ENCODE peak calls at places on chromosomes 2 and 18, in four cellular contexts. F, A, T and N are unnamed samples.

GRCh38 chr2:216619411-216620393 is 13.5 kb upstream of the IGFBP2 start:
- DNase-seq in T (no peak), A (peak; percentile 62), F (no peak), N (no peak)

GRCh38 chr18:73087291-73087977 is 219.6 kb upstream of the NETO1 start:
- DNase-seq in T (no peak), F (no peak), A (no peak), N (no peak)

GRCh38 chr2:47223980-47224379 is 68.9 kb upstream of the STPG4 start:
- DNase-seq in T (no peak), A (no peak), F (no peak), N (no peak)

GRCh38 chr2:134718095-134718955 is 475 bp downstream of the TMEM163 start:
- DNase-seq in A (no peak), F (no peak), T (no peak), N (peak; percentile 50)

GRCh38 chr2:112065966-112066365 is 10.9 kb downstream of the TMEM87B start:
- DNase-seq in F (no peak), A (no peak), T (no peak), N (no peak)

GRCh38 chr18:22709288-22710060 is 223.7 kb upstream of the RBBP8 start:
- DNase-seq in T (no peak), F (no peak), A (no peak), N (no peak)

GRCh38 chr18:33123852-33124251 is 316.7 kb downstream of the CCDC178 start:
- DNase-seq in A (no peak), F (no peak), T (no peak), N (no peak)

GRCh38 chr2:38462121-38462634 is 85.1 kb upstream of the ATL2 start:
- DNase-seq in F (peak; percentile 39), T (no peak), A (no peak), N (no peak)

GRCh38 chr18:23249348-23249747 is 114.1 kb downstream of the CABLES1 start:
- DNase-seq in A (no peak), F (no peak), T (no peak), N (no peak)

GRCh38 chr2:189037518-189037917 is 63.3 kb downstream of the COL3A1 start:
- DNase-seq in A (no peak), T (no peak), F (no peak), N (no peak)

GRCh38 chr2:74010087-74010541 is 25.4 kb downstream of the TET3 start:
- DNase-seq in A (no peak), T (no peak), F (peak; percentile 69), N (no peak)

GRCh38 chr2:173272895-173273294 is 81.8 kb upstream of the CDCA7 start:
- DNase-seq in T (no peak), A (no peak), F (no peak), N (no peak)

GRCh38 chr2:121210691-121211090 is 74.3 kb downstream of the TFCP2L1 start:
- DNase-seq in F (no peak), T (no peak), A (no peak), N (no peak)

GRCh38 chr2:109216332-109216731 is 87.3 kb downstream of the SH3RF3 start:
- DNase-seq in T (no peak), F (no peak), A (no peak), N (no peak)

GRCh38 chr2:47771211-47771610 is 11.7 kb upstream of the MSH6 start:
- DNase-seq in T (no peak), A (peak; percentile 60), F (peak; percentile 24), N (no peak)

GRCh38 chr2:15734871-15735737 is 143.4 kb downstream of the DDX1 start:
- DNase-seq in T (no peak), A (no peak), F (no peak), N (no peak)

GRCh38 chr2:214376631-214377624 is 33.9 kb upstream of the VWC2L start:
- DNase-seq in F (no peak), A (no peak), T (no peak), N (no peak)

GRCh38 chr2:1584691-1585485 is 159.4 kb downstream of the PXDN start:
- DNase-seq in A (no peak), T (no peak), F (no peak), N (no peak)

GRCh38 chr2:120856421-120856862 is 120.8 kb downstream of the GLI2 start:
- DNase-seq in T (no peak), F (peak; percentile 24), A (no peak), N (peak; percentile 58)

GRCh38 chr2:231604101-231604684 is 11.5 kb downstream of the TEX44 start:
- DNase-seq in A (peak; percentile 36), T (no peak), F (no peak), N (peak; percentile 66)

GRCh38 chr2:118672571-118673158 is 174.8 kb downstream of the EN1 start:
- DNase-seq in T (no peak), F (peak; percentile 24), A (no peak), N (no peak)

GRCh38 chr2:233048569-233049193 is 11.5 kb upstream of the INPP5D start:
- DNase-seq in F (no peak), T (no peak), A (no peak), N (no peak)

GRCh38 chr2:196170681-196171247 is 614 bp downstream of the STK17B start:
- DNase-seq in A (peak; percentile 9), T (no peak), F (no peak), N (no peak)

GRCh38 chr18:52326001-52326400 is 14.0 kb upstream of the DCC start:
- DNase-seq in F (no peak), A (no peak), T (no peak), N (no peak)

GRCh38 chr18:55088000-55088401 is 128.7 kb upstream of the CCDC68 start:
- DNase-seq in A (no peak), T (no peak), F (no peak), N (no peak)

GRCh38 chr18:44818148-44818547 is 137.5 kb downstream of the SETBP1 start:
- DNase-seq in F (no peak), T (no peak), A (no peak), N (no peak)

GRCh38 chr2:170310876-170311502 is 133.0 kb downstream of the MYO3B start:
- DNase-seq in T (peak; percentile 41), F (no peak), A (no peak), N (no peak)

GRCh38 chr2:203532957-203533695 is 2.0 kb downstream of the RAPH1 start:
- DNase-seq in F (no peak), T (no peak), A (peak; percentile 51), N (no peak)
- TF ChIP-seq TCF7 in F (no peak), T (no peak), A (no peak), N (no peak)

GRCh38 chr2:3039188-3040065 is 338.2 kb downstream of the EIPR1 start:
- DNase-seq in A (no peak), T (no peak), F (no peak), N (no peak)
- TF ChIP-seq ETV6 in A (no peak), T (no peak), F (no peak), N (no peak)

GRCh38 chr2:85148190-85148589 is 15.0 kb downstream of the TCF7L1 start:
- DNase-seq in A (no peak), F (no peak), T (no peak), N (no peak)

GRCh38 chr2:85145116-85145820 is 12.1 kb downstream of the TCF7L1 start:
- DNase-seq in F (no peak), T (no peak), A (no peak), N (no peak)

GRCh38 chr2:85143463-85144082 is 10.4 kb downstream of the TCF7L1 start:
- DNase-seq in A (peak; percentile 74), T (no peak), F (no peak), N (no peak)
- TF ChIP-seq TCF7 in A (peak; percentile 57), T (no peak), F (no peak), N (no peak)

GRCh38 chr18:31065036-31065773 is 22.7 kb upstream of the DSC3 start:
- DNase-seq in A (no peak), F (no peak), T (peak; percentile 5), N (no peak)
- TF ChIP-seq ETV6 in A (no peak), F (no peak), T (no peak), N (no peak)

DNA sequence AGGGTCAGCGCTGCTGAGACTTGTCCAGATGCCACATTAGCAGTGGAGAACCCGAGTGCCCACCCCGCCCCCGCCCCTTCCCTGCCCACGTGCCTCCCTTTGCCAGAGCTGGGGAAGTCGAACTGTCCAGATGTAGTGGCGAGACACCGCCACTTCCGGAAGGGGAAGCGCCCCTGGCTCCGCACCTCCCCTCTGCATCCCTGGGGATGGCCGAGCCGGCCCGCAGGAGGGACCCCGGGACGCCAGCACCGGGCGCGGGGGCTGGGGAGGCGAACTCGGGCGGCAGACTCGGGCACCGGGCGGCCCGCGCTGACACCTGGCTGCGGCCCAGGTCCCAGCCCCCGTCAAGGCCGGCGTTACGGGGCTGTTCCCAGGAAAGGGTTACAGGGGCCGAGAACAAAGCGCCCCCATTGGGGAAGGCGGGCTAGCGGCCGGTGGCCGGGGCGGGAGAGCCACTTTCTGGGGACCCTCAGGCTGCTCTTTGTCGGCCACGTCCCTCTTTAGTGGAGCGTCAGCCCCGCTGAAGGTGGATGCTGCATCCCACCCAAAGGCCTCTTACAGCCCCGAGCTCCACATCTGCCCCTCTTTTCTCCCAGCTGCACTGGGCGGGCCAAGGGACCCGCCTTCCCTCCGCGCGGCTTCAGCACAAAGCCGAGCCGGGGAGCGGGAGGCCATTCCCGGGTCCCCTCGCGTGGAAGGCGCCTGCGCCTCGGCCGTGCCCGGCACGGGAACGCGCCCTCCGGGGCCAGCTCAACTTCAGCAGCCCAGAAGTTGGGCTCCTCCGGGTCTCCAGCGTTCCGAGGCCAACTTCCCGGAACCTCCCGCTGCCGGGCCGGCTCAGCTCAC is 1.4 kb downstream of the SDC1 start:
- DNase-seq in F (peak; percentile 47), T (no peak), A (peak; percentile 61), N (peak; percentile 46)
- TF ChIP-seq TCF7 in F (no peak), T (no peak), A (no peak), N (no peak)

GRCh38 chr18:48932822-48933510 is 17.8 kb downstream of the SMAD7 start:
- DNase-seq in F (peak; percentile 54), A (no peak), T (no peak), N (no peak)

GRCh38 chr18:48935433-48935774 is 15.4 kb downstream of the SMAD7 start:
- DNase-seq in A (no peak), T (no peak), F (no peak), N (no peak)

GRCh38 chr18:48934400-48934707 is 16.4 kb downstream of the SMAD7 start:
- DNase-seq in T (no peak), F (no peak), A (no peak), N (no peak)

GRCh38 chr18:48933578-48934399 is 17.0 kb downstream of the SMAD7 start:
- DNase-seq in T (no peak), F (peak; percentile 22), A (no peak), N (no peak)

DNA sequence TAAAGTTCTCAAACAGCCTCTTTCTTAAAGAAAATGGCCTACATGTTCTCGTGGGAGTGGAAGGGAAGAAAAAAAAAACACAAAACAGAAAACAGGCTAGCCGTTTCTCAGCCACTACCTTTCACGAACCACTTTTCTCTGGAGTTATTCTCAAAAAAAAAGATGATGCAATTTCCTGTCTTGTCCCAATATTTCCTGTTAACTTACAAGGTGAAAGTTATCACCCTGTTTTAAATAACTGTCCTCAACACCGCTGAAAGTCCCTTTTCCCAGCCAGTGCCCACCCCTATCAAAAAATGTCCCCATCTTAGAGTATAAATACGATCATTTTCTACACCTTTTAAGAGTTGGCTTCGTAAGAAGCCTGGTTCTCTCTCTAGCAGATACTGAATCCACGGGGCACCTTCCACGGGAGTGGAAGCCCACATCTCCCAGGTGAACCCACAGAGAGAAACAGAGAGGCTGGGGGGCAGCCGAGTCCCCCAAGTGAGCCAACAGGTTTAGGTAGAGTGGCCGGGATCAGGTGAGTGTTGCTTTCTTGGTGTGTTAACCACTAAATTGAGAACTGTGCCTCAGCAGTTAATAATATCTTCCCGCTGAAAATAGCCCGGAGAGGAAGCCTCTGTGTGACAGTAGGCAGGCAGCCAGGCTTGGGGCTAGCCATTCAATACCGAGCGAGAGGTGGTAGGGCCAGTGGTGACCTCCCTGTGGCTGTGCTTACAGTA is 15.9 kb downstream of the SMAD7 start:
- DNase-seq in A (no peak), F (no peak), T (peak; percentile 71), N (no peak)
- TF ChIP-seq ETV6 in A (no peak), F (no peak), T (no peak), N (no peak)

GRCh38 chr2:54866868-54867267 is 143.4 kb downstream of the EML6 start:
- DNase-seq in T (peak; percentile 53), F (no peak), A (no peak), N (no peak)
- TF ChIP-seq TCF7 in T (no peak), F (no peak), A (no peak), N (no peak)